ENCODE peak calls at places on chromosomes 5 and 9, in four cellular contexts. I is SW 1271, N is GM23338, D is GM19239. U is an unnamed sample.

GRCh38 chr5:151075698-151076331 is 5.0 kb downstream of the TNIP1 start:
- DNase-seq in D (no peak), N (no peak), I (peak; percentile 19), U (peak; percentile 63)

GRCh38 chr9:32395483-32396216 is 11.2 kb downstream of the ACO1 start:
- DNase-seq in I (peak; percentile 27), N (peak; percentile 40), D (no peak), U (peak; percentile 26)

GRCh38 chr5:54304031-54304430 is 6.3 kb downstream of the ARL15 start:
- DNase-seq in I (no peak), D (no peak), N (no peak), U (no peak)

GRCh38 chr5:45491368-45491767 is 204.8 kb downstream of the HCN1 start:
- DNase-seq in N (no peak), D (no peak), I (no peak), U (no peak)

GRCh38 chr9:89153618-89154017 is 25.0 kb downstream of the SHC3 start:
- DNase-seq in I (peak; percentile 64), N (no peak), D (no peak), U (peak; percentile 49)

GRCh38 chr5:123817267-123817666 is 305.3 kb downstream of the CSNK1G3 start:
- DNase-seq in N (no peak), I (no peak), D (no peak), U (no peak)

GRCh38 chr5:56095579-56096102 is 100.9 kb upstream of the IL6ST start:
- DNase-seq in N (no peak), I (no peak), D (peak; percentile 48), U (no peak)

GRCh38 chr5:173534664-173535063 is 81.8 kb downstream of the BOD1 start:
- DNase-seq in N (no peak), I (no peak), D (no peak), U (peak; percentile 10)

GRCh38 chr9:80507611-80508010 is 935.8 kb downstream of the TLE4 start:
- DNase-seq in D (no peak), N (no peak), I (no peak), U (no peak)

GRCh38 chr5:95899848-95900247 is 61.8 kb downstream of the ELL2 start:
- DNase-seq in N (no peak), I (no peak), D (no peak), U (no peak)